ENCODE peak calls at places on chromosomes 4 and X, in six cellular contexts. One of them, this sample, is unnamed.

GRCh38 chr4:89166971-89167475 is 55.7 kb downstream of the TIGD2 start:
- DNase-seq in T-helper 2 cell: no peak
- DNase-seq in activated T-cell treated with anti-CD3 and anti-CD28 coated beads, Interleukin-2, amount 50 U/mL, for 1 hour: no peak
- DNase-seq in head of caudate nucleus: no peak
- DNase-seq in Daoy: no peak
- DNase-seq in AML-193: no peak
- DNase-seq in this sample: peak

GRCh38 chrX:117987376-117987775 is 129.2 kb downstream of the KLHL13 start:
- DNase-seq in T-helper 2 cell: no peak
- DNase-seq in activated T-cell treated with anti-CD3 and anti-CD28 coated beads, Interleukin-2, amount 50 U/mL, for 1 hour: no peak
- DNase-seq in head of caudate nucleus: no peak
- DNase-seq in Daoy: no peak
- DNase-seq in AML-193: no peak
- DNase-seq in this sample: no peak

GRCh38 chr4:56128231-56128630 is 179.5 kb downstream of the CEP135 start:
- DNase-seq in T-helper 2 cell: no peak
- DNase-seq in activated T-cell treated with anti-CD3 and anti-CD28 coated beads, Interleukin-2, amount 50 U/mL, for 1 hour: no peak
- DNase-seq in head of caudate nucleus: no peak
- DNase-seq in Daoy: peak
- DNase-seq in AML-193: no peak
- DNase-seq in this sample: peak

GRCh38 chr4:90025248-90025647 is 101.9 kb upstream of the CCSER1 start:
- DNase-seq in T-helper 2 cell: no peak
- DNase-seq in activated T-cell treated with anti-CD3 and anti-CD28 coated beads, Interleukin-2, amount 50 U/mL, for 1 hour: no peak
- DNase-seq in head of caudate nucleus: no peak
- DNase-seq in Daoy: no peak
- DNase-seq in AML-193: peak
- DNase-seq in this sample: peak

GRCh38 chr4:151039733-151040132 is 24.6 kb upstream of the LRBA start:
- DNase-seq in T-helper 2 cell: no peak
- DNase-seq in activated T-cell treated with anti-CD3 and anti-CD28 coated beads, Interleukin-2, amount 50 U/mL, for 1 hour: no peak
- DNase-seq in head of caudate nucleus: no peak
- DNase-seq in Daoy: no peak
- DNase-seq in AML-193: no peak
- DNase-seq in this sample: no peak

GRCh38 chr4:156795727-156796126 is 175.9 kb downstream of the PDGFC start:
- DNase-seq in T-helper 2 cell: no peak
- DNase-seq in activated T-cell treated with anti-CD3 and anti-CD28 coated beads, Interleukin-2, amount 50 U/mL, for 1 hour: no peak
- DNase-seq in head of caudate nucleus: no peak
- DNase-seq in Daoy: no peak
- DNase-seq in AML-193: no peak
- DNase-seq in this sample: no peak

GRCh38 chr4:114601304-114602052 is 2.9 kb downstream of the UGT8 start:
- DNase-seq in T-helper 2 cell: no peak
- DNase-seq in activated T-cell treated with anti-CD3 and anti-CD28 coated beads, Interleukin-2, amount 50 U/mL, for 1 hour: no peak
- DNase-seq in head of caudate nucleus: no peak
- DNase-seq in Daoy: no peak
- DNase-seq in AML-193: no peak
- DNase-seq in this sample: no peak

GRCh38 chrX:110671068-110671803 is 124.4 kb downstream of the CHRDL1 start:
- DNase-seq in T-helper 2 cell: no peak
- DNase-seq in activated T-cell treated with anti-CD3 and anti-CD28 coated beads, Interleukin-2, amount 50 U/mL, for 1 hour: no peak
- DNase-seq in head of caudate nucleus: no peak
- DNase-seq in Daoy: no peak
- DNase-seq in AML-193: no peak
- DNase-seq in this sample: no peak

GRCh38 chrX:110210417-110211139 is 107.3 kb downstream of the AMMECR1 start:
- DNase-seq in T-helper 2 cell: no peak
- DNase-seq in activated T-cell treated with anti-CD3 and anti-CD28 coated beads, Interleukin-2, amount 50 U/mL, for 1 hour: no peak
- DNase-seq in head of caudate nucleus: no peak
- DNase-seq in Daoy: peak
- DNase-seq in AML-193: no peak
- DNase-seq in this sample: peak

GRCh38 chrX:69028761-69029120 is 136.5 kb downstream of the PJA1 start:
- DNase-seq in T-helper 2 cell: no peak
- DNase-seq in activated T-cell treated with anti-CD3 and anti-CD28 coated beads, Interleukin-2, amount 50 U/mL, for 1 hour: no peak
- DNase-seq in head of caudate nucleus: no peak
- DNase-seq in Daoy: no peak
- DNase-seq in AML-193: no peak
- DNase-seq in this sample: no peak

GRCh38 chrX:44580466-44580865 is 37.8 kb upstream of the FUNDC1 start:
- DNase-seq in T-helper 2 cell: no peak
- DNase-seq in activated T-cell treated with anti-CD3 and anti-CD28 coated beads, Interleukin-2, amount 50 U/mL, for 1 hour: no peak
- DNase-seq in head of caudate nucleus: no peak
- DNase-seq in Daoy: peak
- DNase-seq in AML-193: no peak
- DNase-seq in this sample: no peak

GRCh38 chr4:119498520-119498919 is 130.1 kb downstream of the PDE5A start:
- DNase-seq in T-helper 2 cell: no peak
- DNase-seq in activated T-cell treated with anti-CD3 and anti-CD28 coated beads, Interleukin-2, amount 50 U/mL, for 1 hour: no peak
- DNase-seq in head of caudate nucleus: no peak
- DNase-seq in Daoy: no peak
- DNase-seq in AML-193: peak
- DNase-seq in this sample: peak

GRCh38 chrX:38538134-38538533 is 23.2 kb upstream of the TSPAN7 start:
- DNase-seq in T-helper 2 cell: no peak
- DNase-seq in activated T-cell treated with anti-CD3 and anti-CD28 coated beads, Interleukin-2, amount 50 U/mL, for 1 hour: no peak
- DNase-seq in head of caudate nucleus: no peak
- DNase-seq in Daoy: no peak
- DNase-seq in AML-193: no peak
- DNase-seq in this sample: no peak

GRCh38 chr4:105329081-105329480 is 144.8 kb downstream of the PPA2 start:
- DNase-seq in T-helper 2 cell: no peak
- DNase-seq in activated T-cell treated with anti-CD3 and anti-CD28 coated beads, Interleukin-2, amount 50 U/mL, for 1 hour: no peak
- DNase-seq in head of caudate nucleus: no peak
- DNase-seq in Daoy: no peak
- DNase-seq in AML-193: no peak
- DNase-seq in this sample: no peak

GRCh38 chr4:150130953-150131352 is 52.7 kb downstream of the DCLK2 start:
- DNase-seq in T-helper 2 cell: no peak
- DNase-seq in activated T-cell treated with anti-CD3 and anti-CD28 coated beads, Interleukin-2, amount 50 U/mL, for 1 hour: no peak
- DNase-seq in head of caudate nucleus: no peak
- DNase-seq in Daoy: no peak
- DNase-seq in AML-193: no peak
- DNase-seq in this sample: no peak

GRCh38 chr4:31518796-31519250 is 798.7 kb downstream of the PCDH7 start:
- DNase-seq in T-helper 2 cell: no peak
- DNase-seq in activated T-cell treated with anti-CD3 and anti-CD28 coated beads, Interleukin-2, amount 50 U/mL, for 1 hour: no peak
- DNase-seq in head of caudate nucleus: no peak
- DNase-seq in Daoy: no peak
- DNase-seq in AML-193: no peak
- DNase-seq in this sample: no peak

GRCh38 chr4:43754566-43754965 is 694.0 kb downstream of the KCTD8 start:
- DNase-seq in T-helper 2 cell: no peak
- DNase-seq in activated T-cell treated with anti-CD3 and anti-CD28 coated beads, Interleukin-2, amount 50 U/mL, for 1 hour: no peak
- DNase-seq in head of caudate nucleus: no peak
- DNase-seq in Daoy: no peak
- DNase-seq in AML-193: no peak
- DNase-seq in this sample: no peak

GRCh38 chr4:152106113-152106763 is 345.4 kb upstream of the GATB start:
- DNase-seq in T-helper 2 cell: no peak
- DNase-seq in activated T-cell treated with anti-CD3 and anti-CD28 coated beads, Interleukin-2, amount 50 U/mL, for 1 hour: no peak
- DNase-seq in head of caudate nucleus: peak
- DNase-seq in Daoy: peak
- DNase-seq in AML-193: no peak
- DNase-seq in this sample: peak

GRCh38 chr4:82721819-82722423 is 76.7 kb downstream of the SCD5 start:
- DNase-seq in T-helper 2 cell: no peak
- DNase-seq in activated T-cell treated with anti-CD3 and anti-CD28 coated beads, Interleukin-2, amount 50 U/mL, for 1 hour: no peak
- DNase-seq in head of caudate nucleus: peak
- DNase-seq in Daoy: no peak
- DNase-seq in AML-193: peak
- DNase-seq in this sample: peak

GRCh38 chr4:153341575-153342090 is 2.9 kb upstream of the MND1 start:
- DNase-seq in T-helper 2 cell: no peak
- DNase-seq in activated T-cell treated with anti-CD3 and anti-CD28 coated beads, Interleukin-2, amount 50 U/mL, for 1 hour: no peak
- DNase-seq in head of caudate nucleus: no peak
- DNase-seq in Daoy: peak
- DNase-seq in AML-193: peak
- DNase-seq in this sample: peak

GRCh38 chr4:43399726-43400125 is 507.2 kb downstream of the GRXCR1 start:
- DNase-seq in T-helper 2 cell: no peak
- DNase-seq in activated T-cell treated with anti-CD3 and anti-CD28 coated beads, Interleukin-2, amount 50 U/mL, for 1 hour: no peak
- DNase-seq in head of caudate nucleus: no peak
- DNase-seq in Daoy: no peak
- DNase-seq in AML-193: no peak
- DNase-seq in this sample: no peak

GRCh38 chr4:111641813-111642579 is 503.3 kb upstream of the FAM241A start:
- DNase-seq in T-helper 2 cell: no peak
- DNase-seq in activated T-cell treated with anti-CD3 and anti-CD28 coated beads, Interleukin-2, amount 50 U/mL, for 1 hour: no peak
- DNase-seq in head of caudate nucleus: peak
- DNase-seq in Daoy: peak
- DNase-seq in AML-193: peak
- DNase-seq in this sample: peak

GRCh38 chr4:93384211-93384610 is 444.3 kb upstream of the ATOH1 start:
- DNase-seq in T-helper 2 cell: no peak
- DNase-seq in activated T-cell treated with anti-CD3 and anti-CD28 coated beads, Interleukin-2, amount 50 U/mL, for 1 hour: no peak
- DNase-seq in head of caudate nucleus: no peak
- DNase-seq in Daoy: no peak
- DNase-seq in AML-193: no peak
- DNase-seq in this sample: peak

GRCh38 chrX:10811093-10811492 is 190.7 kb upstream of the MID1 start:
- DNase-seq in T-helper 2 cell: no peak
- DNase-seq in activated T-cell treated with anti-CD3 and anti-CD28 coated beads, Interleukin-2, amount 50 U/mL, for 1 hour: no peak
- DNase-seq in head of caudate nucleus: no peak
- DNase-seq in Daoy: no peak
- DNase-seq in AML-193: no peak
- DNase-seq in this sample: no peak

GRCh38 chr4:153573881-153574807 is 108.0 kb downstream of the TMEM131L start:
- DNase-seq in T-helper 2 cell: peak
- DNase-seq in activated T-cell treated with anti-CD3 and anti-CD28 coated beads, Interleukin-2, amount 50 U/mL, for 1 hour: peak
- DNase-seq in head of caudate nucleus: peak
- DNase-seq in Daoy: peak
- DNase-seq in AML-193: peak
- DNase-seq in this sample: peak

GRCh38 chr4:1351854-1352633 is 5.0 kb downstream of the UVSSA start:
- DNase-seq in T-helper 2 cell: peak
- DNase-seq in activated T-cell treated with anti-CD3 and anti-CD28 coated beads, Interleukin-2, amount 50 U/mL, for 1 hour: peak
- DNase-seq in head of caudate nucleus: peak
- DNase-seq in Daoy: peak
- DNase-seq in AML-193: peak
- DNase-seq in this sample: peak

GRCh38 chrX:154751669-154752271 is 893 bp upstream of the GAB3 start:
- DNase-seq in T-helper 2 cell: no peak
- DNase-seq in activated T-cell treated with anti-CD3 and anti-CD28 coated beads, Interleukin-2, amount 50 U/mL, for 1 hour: no peak
- DNase-seq in head of caudate nucleus: no peak
- DNase-seq in Daoy: no peak
- DNase-seq in AML-193: no peak
- DNase-seq in this sample: peak

GRCh38 chr4:7462509-7462971 is 27.8 kb upstream of the PSAPL1 start:
- DNase-seq in T-helper 2 cell: no peak
- DNase-seq in activated T-cell treated with anti-CD3 and anti-CD28 coated beads, Interleukin-2, amount 50 U/mL, for 1 hour: no peak
- DNase-seq in head of caudate nucleus: peak
- DNase-seq in Daoy: peak
- DNase-seq in AML-193: no peak
- DNase-seq in this sample: no peak

GRCh38 chr4:99652596-99653436 is 4.8 kb downstream of the C4orf54 start:
- DNase-seq in T-helper 2 cell: no peak
- DNase-seq in activated T-cell treated with anti-CD3 and anti-CD28 coated beads, Interleukin-2, amount 50 U/mL, for 1 hour: no peak
- DNase-seq in head of caudate nucleus: no peak
- DNase-seq in Daoy: no peak
- DNase-seq in AML-193: no peak
- DNase-seq in this sample: no peak

GRCh38 chr4:146643812-146644401 is 5.2 kb downstream of the POU4F2 start:
- DNase-seq in T-helper 2 cell: no peak
- DNase-seq in activated T-cell treated with anti-CD3 and anti-CD28 coated beads, Interleukin-2, amount 50 U/mL, for 1 hour: no peak
- DNase-seq in head of caudate nucleus: no peak
- DNase-seq in Daoy: no peak
- DNase-seq in AML-193: no peak
- DNase-seq in this sample: peak

GRCh38 chr4:182014164-182014563 is 229.0 kb upstream of the TENM3 start:
- DNase-seq in T-helper 2 cell: no peak
- DNase-seq in activated T-cell treated with anti-CD3 and anti-CD28 coated beads, Interleukin-2, amount 50 U/mL, for 1 hour: no peak
- DNase-seq in head of caudate nucleus: no peak
- DNase-seq in Daoy: no peak
- DNase-seq in AML-193: no peak
- DNase-seq in this sample: no peak

GRCh38 chr4:162497564-162498167 is 333.9 kb upstream of the FSTL5 start:
- DNase-seq in T-helper 2 cell: no peak
- DNase-seq in activated T-cell treated with anti-CD3 and anti-CD28 coated beads, Interleukin-2, amount 50 U/mL, for 1 hour: no peak
- DNase-seq in head of caudate nucleus: no peak
- DNase-seq in Daoy: peak
- DNase-seq in AML-193: peak
- DNase-seq in this sample: peak

GRCh38 chr4:87045659-87046058 is 110.8 kb downstream of the AFF1 start:
- DNase-seq in T-helper 2 cell: no peak
- DNase-seq in activated T-cell treated with anti-CD3 and anti-CD28 coated beads, Interleukin-2, amount 50 U/mL, for 1 hour: no peak
- DNase-seq in head of caudate nucleus: no peak
- DNase-seq in Daoy: no peak
- DNase-seq in AML-193: no peak
- DNase-seq in this sample: no peak